ENCODE peak calls at places on chromosomes 6 and 20, in ten cellular contexts. One of them, this sample, is unnamed.

GRCh38 chr6:13725570-13725969 is 13.9 kb upstream of the RANBP9 start:
- DNase-seq in neural progenitor cell: no peak
- DNase-seq in right cardiac atrium: no peak
- DNase-seq in ovary: no peak
- DNase-seq in adrenal gland: no peak
- DNase-seq in HepG2: no peak
- DNase-seq in heart right ventricle: no peak
- DNase-seq in tibial artery: no peak
- DNase-seq in uterus: no peak
- DNase-seq in astrocyte: peak
- DNase-seq in this sample: no peak

GRCh38 chr6:157089851-157090250 is 233.5 kb downstream of the TMEM242 start:
- DNase-seq in neural progenitor cell: peak
- DNase-seq in right cardiac atrium: no peak
- DNase-seq in ovary: no peak
- DNase-seq in adrenal gland: no peak
- DNase-seq in HepG2: no peak
- DNase-seq in heart right ventricle: no peak
- DNase-seq in tibial artery: no peak
- DNase-seq in uterus: no peak
- DNase-seq in astrocyte: no peak
- DNase-seq in this sample: no peak

GRCh38 chr6:104753251-104753650 is 106.5 kb downstream of the HACE1 start:
- DNase-seq in neural progenitor cell: no peak
- DNase-seq in right cardiac atrium: no peak
- DNase-seq in ovary: no peak
- DNase-seq in adrenal gland: no peak
- DNase-seq in HepG2: no peak
- DNase-seq in heart right ventricle: no peak
- DNase-seq in tibial artery: no peak
- DNase-seq in uterus: no peak
- DNase-seq in astrocyte: no peak
- DNase-seq in this sample: no peak

GRCh38 chr6:45838996-45839395 is 176.7 kb downstream of the CLIC5 start:
- DNase-seq in neural progenitor cell: no peak
- DNase-seq in right cardiac atrium: no peak
- DNase-seq in ovary: no peak
- DNase-seq in adrenal gland: no peak
- DNase-seq in HepG2: no peak
- DNase-seq in heart right ventricle: no peak
- DNase-seq in tibial artery: no peak
- DNase-seq in uterus: no peak
- DNase-seq in astrocyte: no peak
- DNase-seq in this sample: no peak

GRCh38 chr6:89310929-89311328 is 4.2 kb downstream of the GABRR2 start:
- DNase-seq in neural progenitor cell: peak
- DNase-seq in right cardiac atrium: no peak
- DNase-seq in ovary: no peak
- DNase-seq in adrenal gland: no peak
- DNase-seq in HepG2: no peak
- DNase-seq in heart right ventricle: no peak
- DNase-seq in tibial artery: no peak
- DNase-seq in uterus: no peak
- DNase-seq in astrocyte: peak
- DNase-seq in this sample: no peak

GRCh38 chr6:116533233-116533957 is 12.1 kb downstream of the TRAPPC3L start:
- DNase-seq in neural progenitor cell: peak
- DNase-seq in right cardiac atrium: no peak
- DNase-seq in ovary: no peak
- DNase-seq in adrenal gland: no peak
- DNase-seq in HepG2: no peak
- DNase-seq in heart right ventricle: no peak
- DNase-seq in tibial artery: no peak
- DNase-seq in uterus: no peak
- DNase-seq in astrocyte: no peak
- DNase-seq in this sample: no peak

GRCh38 chr20:62921119-62921687 is 5.1 kb downstream of the DIDO1 start:
- DNase-seq in neural progenitor cell: peak
- DNase-seq in right cardiac atrium: no peak
- DNase-seq in ovary: no peak
- DNase-seq in adrenal gland: peak
- DNase-seq in HepG2: peak
- DNase-seq in heart right ventricle: no peak
- DNase-seq in tibial artery: no peak
- DNase-seq in uterus: no peak
- DNase-seq in astrocyte: peak
- DNase-seq in this sample: no peak

GRCh38 chr6:36765943-36766648 is 68.5 kb downstream of the RAB44 start:
- DNase-seq in neural progenitor cell: peak
- DNase-seq in right cardiac atrium: peak
- DNase-seq in ovary: peak
- DNase-seq in adrenal gland: peak
- DNase-seq in HepG2: peak
- DNase-seq in heart right ventricle: peak
- DNase-seq in tibial artery: peak
- DNase-seq in uterus: peak
- DNase-seq in astrocyte: peak
- DNase-seq in this sample: peak

GRCh38 chr20:16206817-16207216 is 366.4 kb downstream of the KIF16B start:
- DNase-seq in neural progenitor cell: no peak
- DNase-seq in right cardiac atrium: no peak
- DNase-seq in ovary: no peak
- DNase-seq in adrenal gland: no peak
- DNase-seq in HepG2: no peak
- DNase-seq in heart right ventricle: no peak
- DNase-seq in tibial artery: no peak
- DNase-seq in uterus: no peak
- DNase-seq in astrocyte: no peak
- DNase-seq in this sample: no peak

GRCh38 chr6:111603648-111604047 is 2.0 kb downstream of the TRAF3IP2 start:
- DNase-seq in neural progenitor cell: no peak
- DNase-seq in right cardiac atrium: no peak
- DNase-seq in ovary: no peak
- DNase-seq in adrenal gland: no peak
- DNase-seq in HepG2: no peak
- DNase-seq in heart right ventricle: no peak
- DNase-seq in tibial artery: no peak
- DNase-seq in uterus: no peak
- DNase-seq in astrocyte: peak
- DNase-seq in this sample: no peak

GRCh38 chr20:4059631-4060030 is 44.3 kb upstream of the RNF24 start:
- DNase-seq in neural progenitor cell: no peak
- DNase-seq in right cardiac atrium: no peak
- DNase-seq in ovary: no peak
- DNase-seq in adrenal gland: no peak
- DNase-seq in HepG2: no peak
- DNase-seq in heart right ventricle: no peak
- DNase-seq in tibial artery: no peak
- DNase-seq in uterus: no peak
- DNase-seq in astrocyte: no peak
- DNase-seq in this sample: no peak

GRCh38 chr20:45096781-45097180 is 4.1 kb downstream of the KCNS1 start:
- DNase-seq in neural progenitor cell: no peak
- DNase-seq in right cardiac atrium: no peak
- DNase-seq in ovary: no peak
- DNase-seq in adrenal gland: no peak
- DNase-seq in HepG2: no peak
- DNase-seq in heart right ventricle: no peak
- DNase-seq in tibial artery: no peak
- DNase-seq in uterus: no peak
- DNase-seq in astrocyte: no peak
- DNase-seq in this sample: no peak
- H3K27ac ChIP-seq in neural progenitor cell: no peak
- H3K27ac ChIP-seq in right cardiac atrium: no peak
- H3K27ac ChIP-seq in ovary: no peak
- H3K27ac ChIP-seq in adrenal gland: no peak
- H3K27ac ChIP-seq in HepG2: no peak
- H3K27ac ChIP-seq in heart right ventricle: no peak
- H3K27ac ChIP-seq in tibial artery: no peak
- H3K27ac ChIP-seq in uterus: no peak
- H3K27ac ChIP-seq in astrocyte: no peak
- H3K27ac ChIP-seq in this sample: no peak

DNA sequence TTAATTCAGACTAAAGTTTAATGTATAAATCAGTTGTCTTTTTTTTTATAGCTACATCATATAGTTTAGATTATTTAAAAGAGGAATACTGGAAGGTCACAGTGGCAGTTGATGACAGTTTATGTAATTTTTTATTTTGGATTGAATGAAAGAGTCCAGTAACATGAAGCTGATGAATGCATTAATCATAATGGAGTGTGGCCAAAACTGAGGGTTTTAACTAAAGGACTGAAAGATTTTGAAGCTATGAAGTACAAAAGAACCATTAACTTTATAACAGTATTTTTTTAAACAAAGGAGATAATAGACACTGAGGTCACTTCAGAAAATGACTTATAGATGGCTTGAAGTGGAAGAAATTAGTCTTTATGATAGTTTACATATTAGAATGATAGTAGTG is 41.3 kb downstream of the TRMT11 start:
- DNase-seq in neural progenitor cell: no peak
- DNase-seq in right cardiac atrium: no peak
- DNase-seq in ovary: no peak
- DNase-seq in adrenal gland: no peak
- DNase-seq in HepG2: no peak
- DNase-seq in heart right ventricle: no peak
- DNase-seq in tibial artery: no peak
- DNase-seq in uterus: no peak
- DNase-seq in astrocyte: peak
- DNase-seq in this sample: no peak
- H3K27ac ChIP-seq in neural progenitor cell: no peak
- H3K27ac ChIP-seq in right cardiac atrium: no peak
- H3K27ac ChIP-seq in ovary: no peak
- H3K27ac ChIP-seq in adrenal gland: no peak
- H3K27ac ChIP-seq in HepG2: no peak
- H3K27ac ChIP-seq in heart right ventricle: no peak
- H3K27ac ChIP-seq in tibial artery: no peak
- H3K27ac ChIP-seq in uterus: peak
- H3K27ac ChIP-seq in astrocyte: no peak
- H3K27ac ChIP-seq in this sample: no peak

DNA sequence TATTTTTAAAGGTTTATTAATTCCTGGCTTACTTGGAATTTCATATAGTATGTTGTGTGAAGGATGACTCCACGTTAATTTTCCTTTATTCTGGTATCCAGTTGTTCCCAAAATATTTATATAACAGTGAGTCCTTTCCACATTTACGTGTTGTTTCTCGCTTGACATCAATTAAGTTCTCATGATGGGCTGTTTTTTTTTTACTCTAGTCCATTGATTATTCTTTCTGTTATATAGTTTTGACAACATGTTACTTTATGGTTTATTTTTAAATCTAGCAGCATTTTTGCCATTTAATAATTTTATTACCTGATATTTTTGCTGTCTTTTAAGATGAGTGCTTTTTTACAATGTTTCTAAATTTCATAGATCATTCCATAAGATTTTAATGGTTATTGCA is 6.7 kb downstream of the TRIM40 start:
- DNase-seq in neural progenitor cell: no peak
- DNase-seq in right cardiac atrium: no peak
- DNase-seq in ovary: no peak
- DNase-seq in adrenal gland: no peak
- DNase-seq in HepG2: no peak
- DNase-seq in heart right ventricle: no peak
- DNase-seq in tibial artery: no peak
- DNase-seq in uterus: no peak
- DNase-seq in astrocyte: no peak
- DNase-seq in this sample: no peak
- H3K27ac ChIP-seq in neural progenitor cell: no peak
- H3K27ac ChIP-seq in right cardiac atrium: no peak
- H3K27ac ChIP-seq in ovary: no peak
- H3K27ac ChIP-seq in adrenal gland: no peak
- H3K27ac ChIP-seq in HepG2: no peak
- H3K27ac ChIP-seq in heart right ventricle: no peak
- H3K27ac ChIP-seq in tibial artery: no peak
- H3K27ac ChIP-seq in uterus: no peak
- H3K27ac ChIP-seq in astrocyte: no peak
- H3K27ac ChIP-seq in this sample: no peak

GRCh38 chr6:2914318-2914660 is 11.2 kb upstream of the SERPINB9 start:
- DNase-seq in neural progenitor cell: no peak
- DNase-seq in right cardiac atrium: no peak
- DNase-seq in ovary: no peak
- DNase-seq in adrenal gland: no peak
- DNase-seq in HepG2: no peak
- DNase-seq in heart right ventricle: no peak
- DNase-seq in tibial artery: no peak
- DNase-seq in uterus: no peak
- DNase-seq in astrocyte: no peak
- DNase-seq in this sample: no peak

GRCh38 chr6:2909718-2910117 is 6.6 kb upstream of the SERPINB9 start:
- DNase-seq in neural progenitor cell: no peak
- DNase-seq in right cardiac atrium: no peak
- DNase-seq in ovary: no peak
- DNase-seq in adrenal gland: no peak
- DNase-seq in HepG2: no peak
- DNase-seq in heart right ventricle: no peak
- DNase-seq in tibial artery: no peak
- DNase-seq in uterus: no peak
- DNase-seq in astrocyte: peak
- DNase-seq in this sample: no peak

GRCh38 chr6:2915150-2915549 is 12.0 kb upstream of the SERPINB9 start:
- DNase-seq in neural progenitor cell: no peak
- DNase-seq in right cardiac atrium: no peak
- DNase-seq in ovary: no peak
- DNase-seq in adrenal gland: no peak
- DNase-seq in HepG2: no peak
- DNase-seq in heart right ventricle: no peak
- DNase-seq in tibial artery: no peak
- DNase-seq in uterus: no peak
- DNase-seq in astrocyte: no peak
- DNase-seq in this sample: no peak

GRCh38 chr6:2913621-2914317 is 10.7 kb upstream of the SERPINB9 start:
- DNase-seq in neural progenitor cell: no peak
- DNase-seq in right cardiac atrium: no peak
- DNase-seq in ovary: no peak
- DNase-seq in adrenal gland: no peak
- DNase-seq in HepG2: no peak
- DNase-seq in heart right ventricle: no peak
- DNase-seq in tibial artery: no peak
- DNase-seq in uterus: no peak
- DNase-seq in astrocyte: no peak
- DNase-seq in this sample: no peak

GRCh38 chr6:2911171-2911570 is 8.1 kb upstream of the SERPINB9 start:
- DNase-seq in neural progenitor cell: no peak
- DNase-seq in right cardiac atrium: no peak
- DNase-seq in ovary: no peak
- DNase-seq in adrenal gland: no peak
- DNase-seq in HepG2: no peak
- DNase-seq in heart right ventricle: no peak
- DNase-seq in tibial artery: no peak
- DNase-seq in uterus: no peak
- DNase-seq in astrocyte: no peak
- DNase-seq in this sample: no peak
- H3K27ac ChIP-seq in neural progenitor cell: no peak
- H3K27ac ChIP-seq in right cardiac atrium: no peak
- H3K27ac ChIP-seq in ovary: no peak
- H3K27ac ChIP-seq in adrenal gland: no peak
- H3K27ac ChIP-seq in HepG2: no peak
- H3K27ac ChIP-seq in heart right ventricle: no peak
- H3K27ac ChIP-seq in tibial artery: no peak
- H3K27ac ChIP-seq in uterus: no peak
- H3K27ac ChIP-seq in astrocyte: no peak
- H3K27ac ChIP-seq in this sample: no peak

This sample was measured in gastrocnemius medialis.